ENCODE peak calls at places on chromosomes 5 and 9, in nine cellular contexts. I is GM04503; H is NB4; S is posterior vena cava; B is T-helper 2 cell; L is AG09319; N is left cardiac atrium; E is activated T-helper 1 cell treated with anti-CD3 and anti-CD28 coated beads, Interleukin-12 subunit alpha, Interleukin-12 subunit beta, Interleukin-2, Interleukin-4 antibody, amounts not matched to agents 30 ng/mL and 10 ng/mL and 1 ng/mL, durations not matched to agents 14 hours and 24 hours and 36 hours; C is astrocyte. R is an unnamed sample.

GRCh38 chr5:50969207-50970145 is 303.0 kb downstream of the PARP8 start:
- DNase-seq in I (no peak), H (no peak), S (peak; percentile 83), B (no peak), L (no peak), N (no peak), E (no peak), C (no peak), R (peak; percentile 51)

GRCh38 chr5:152593388-152593787 is 188.3 kb upstream of the NMUR2 start:
- DNase-seq in I (no peak), H (peak; percentile 14), S (no peak), B (no peak), L (no peak), N (no peak), E (no peak), C (no peak), R (no peak)

GRCh38 chr9:111661150-111661801 is at the start of gene GNG10:
- DNase-seq in I (peak; percentile 9), H (peak; percentile 64), S (peak; percentile 88), B (peak; percentile 63), L (no peak), N (peak; percentile 68), E (peak; percentile 66), C (peak; percentile 47), R (peak; percentile 75)

GRCh38 chr5:158154226-158155005 is 295.5 kb upstream of the CLINT1 start:
- DNase-seq in I (peak; percentile 59), H (no peak), S (no peak), B (no peak), L (peak; percentile 81), N (peak; percentile 37), E (no peak), C (peak; percentile 92), R (no peak)

GRCh38 chr9:124660341-124660801 is 110.7 kb downstream of the NR6A1 start:
- DNase-seq in I (no peak), H (peak; percentile 68), S (no peak), B (no peak), L (no peak), N (no peak), E (no peak), C (peak; percentile 78), R (peak; percentile 41)

GRCh38 chr5:180352116-180352975 is 790 bp downstream of the GFPT2 start:
- DNase-seq in I (no peak), H (no peak), S (no peak), B (no peak), L (no peak), N (no peak), E (no peak), C (peak; percentile 10), R (no peak)

GRCh38 chr5:55763736-55764420 is 26.0 kb downstream of the DDX4 start:
- DNase-seq in I (no peak), H (no peak), S (no peak), B (no peak), L (no peak), N (no peak), E (no peak), C (no peak), R (no peak)

GRCh38 chr9:93958875-93959682 is 3.9 kb upstream of the BARX1 start:
- DNase-seq in I (no peak), H (peak; percentile 85), S (peak; percentile 83), B (no peak), L (no peak), N (no peak), E (no peak), C (no peak), R (no peak)

GRCh38 chr5:53151713-53152458 is 42.3 kb upstream of the MOCS2 start:
- DNase-seq in I (peak; percentile 66), H (no peak), S (no peak), B (no peak), L (peak; percentile 68), N (peak; percentile 19), E (no peak), C (peak; percentile 86), R (no peak)

GRCh38 chr9:12697719-12698118 is 4.5 kb downstream of the TYRP1 start:
- DNase-seq in I (no peak), H (no peak), S (no peak), B (no peak), L (no peak), N (no peak), E (no peak), C (peak; percentile 33), R (no peak)

GRCh38 chr5:139903805-139904565 is 108.4 kb downstream of the PSD2 start:
- DNase-seq in I (no peak), H (no peak), S (no peak), B (no peak), L (no peak), N (peak; percentile 29), E (no peak), C (no peak), R (peak; percentile 65)

GRCh38 chr9:89483592-89484474 is 14.1 kb downstream of the SEMA4D start:
- DNase-seq in I (no peak), H (peak; percentile 72), S (peak; percentile 74), B (peak; percentile 72), L (no peak), N (peak; percentile 52), E (peak; percentile 56), C (no peak), R (no peak)

R was measured in mesothelial cell of epicardium.